ENCODE peak calls at places on chromosomes 2 and 18, in eight cellular contexts. O is neural crest cell, Z is PC-3, L is HepG2, G is A549, I is heart left ventricle, D is cardiac muscle cell, J is endothelial cell. A is an unnamed sample.

GRCh38 chr2:229780856-229781773 is 66.8 kb upstream of the DNER start:
- DNase-seq in J (no peak), L (peak; percentile 43), G (peak; percentile 24), O (no peak), Z (peak; percentile 59), D (peak; percentile 58), I (no peak), A (no peak)

GRCh38 chr2:237697586-237698337 is 70.4 kb downstream of the LRRFIP1 start:
- DNase-seq in Z (no peak), I (no peak), D (no peak), J (no peak), L (no peak), G (no peak), O (no peak), A (no peak)

GRCh38 chr2:86221066-86221684 is 21.9 kb downstream of the MRPL35 start:
- DNase-seq in G (peak; percentile 44), Z (peak; percentile 58), L (peak; percentile 62), J (peak; percentile 41), O (peak; percentile 64), I (no peak), D (peak; percentile 65), A (peak; percentile 28)

GRCh38 chr2:18404141-18404540 is 156.3 kb downstream of the RDH14 start:
- DNase-seq in L (no peak), Z (no peak), J (no peak), D (no peak), I (no peak), G (no peak), O (no peak), A (no peak)

GRCh38 chr2:216651370-216651881 is 18.2 kb downstream of the IGFBP2 start:
- DNase-seq in J (no peak), L (no peak), O (no peak), Z (peak; percentile 52), G (no peak), D (no peak), I (no peak), A (no peak)

GRCh38 chr2:54308186-54308585 is 52.2 kb upstream of the TSPYL6 start:
- DNase-seq in D (no peak), J (no peak), L (no peak), G (no peak), Z (no peak), O (no peak), I (no peak), A (no peak)

GRCh38 chr2:233882353-233882752 is 14.2 kb upstream of the MSL3B start:
- DNase-seq in O (no peak), L (no peak), J (no peak), D (no peak), Z (no peak), G (no peak), I (no peak), A (no peak)

GRCh38 chr2:199278099-199278498 is 179.6 kb downstream of the SATB2 start:
- DNase-seq in O (no peak), I (no peak), G (no peak), D (no peak), L (no peak), J (no peak), Z (peak; percentile 30), A (no peak)

GRCh38 chr18:61816071-61816470 is 76.7 kb downstream of the RNF152 start:
- DNase-seq in D (no peak), L (no peak), Z (no peak), J (no peak), G (no peak), O (no peak), I (no peak), A (no peak)

GRCh38 chr2:11749646-11750349 is 3.4 kb downstream of the LPIN1 start:
- DNase-seq in I (no peak), L (no peak), D (no peak), J (no peak), G (no peak), O (no peak), Z (no peak), A (no peak)

GRCh38 chr2:33670392-33670937 is 71.4 kb upstream of the FAM98A start:
- DNase-seq in J (no peak), G (peak; percentile 21), I (no peak), D (no peak), L (no peak), Z (peak; percentile 45), O (no peak), A (no peak)

GRCh38 chr18:21391074-21391673 is 149.1 kb downstream of the GREB1L start:
- DNase-seq in J (no peak), I (no peak), Z (peak; percentile 99), O (no peak), G (peak; percentile 4), L (no peak), D (no peak), A (no peak)

GRCh38 chr18:79524181-79525078 is 128.7 kb downstream of the NFATC1 start:
- DNase-seq in G (no peak), O (no peak), D (no peak), J (no peak), L (no peak), I (peak; percentile 17), Z (no peak), A (no peak)

GRCh38 chr2:149261672-149262071 is 68.7 kb upstream of the LYPD6 start:
- DNase-seq in L (no peak), G (no peak), J (no peak), O (no peak), Z (no peak), D (peak; percentile 8), I (no peak), A (no peak)

GRCh38 chr2:119747311-119747710 is 12.4 kb upstream of the PTPN4 start:
- DNase-seq in G (no peak), O (no peak), Z (no peak), I (no peak), J (no peak), L (no peak), D (no peak), A (no peak)

GRCh38 chr2:103798291-103798690 is 1036.5 kb downstream of the TMEM182 start:
- DNase-seq in I (no peak), J (no peak), Z (no peak), L (no peak), D (no peak), G (no peak), O (no peak), A (no peak)

DNA sequence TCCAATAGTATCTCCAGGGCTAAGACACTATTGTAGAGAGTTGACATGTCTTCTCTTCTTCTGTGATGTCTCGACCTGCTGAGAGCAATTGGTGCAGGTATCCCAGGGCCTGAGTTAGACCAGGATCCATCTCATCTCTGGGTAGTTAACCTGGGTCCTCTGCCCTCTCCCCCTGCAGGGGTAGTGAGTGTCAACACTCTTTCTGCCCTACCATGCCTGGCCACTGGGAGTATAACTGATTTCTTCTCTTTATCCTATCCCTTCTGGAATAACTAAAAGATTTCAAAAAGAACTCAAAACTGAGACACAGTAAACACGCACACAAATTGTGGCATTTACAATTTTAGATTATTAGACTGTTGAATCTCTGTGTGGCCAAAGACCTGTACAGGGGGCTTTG is 20.8 kb upstream of the SIX3 start:
- DNase-seq in D (no peak), I (no peak), L (no peak), G (no peak), Z (no peak), J (no peak), O (no peak), A (no peak)
- TF ChIP-seq CTCF in D (no peak), I (no peak), L (no peak), G (no peak), Z (no peak), J (peak; percentile 40), O (no peak), A (peak; percentile 20)

GRCh38 chr2:68294187-68294586 is 25.6 kb downstream of the CNRIP1 start:
- DNase-seq in L (no peak), Z (no peak), G (no peak), J (no peak), O (no peak), D (no peak), I (no peak), A (no peak)
- TF ChIP-seq CTCF in L (no peak), Z (peak; percentile 24), G (no peak), J (peak; percentile 37), O (peak; percentile 33), D (no peak), I (no peak), A (peak; percentile 35)

GRCh38 chr2:10721344-10722251 is at the start of gene ATP6V1C2:
- DNase-seq in L (no peak), D (peak; percentile 78), J (peak; percentile 51), O (peak; percentile 51), I (no peak), Z (peak; percentile 40), G (peak; percentile 40), A (peak; percentile 55)
- TF ChIP-seq CTCF in L (peak; percentile 15), D (no peak), J (no peak), O (no peak), I (no peak), Z (no peak), G (no peak), A (no peak)

GRCh38 chr18:58402951-58403702 is 225.8 kb downstream of the ALPK2 start:
- DNase-seq in J (no peak), O (no peak), I (no peak), Z (no peak), G (no peak), D (peak; percentile 57), L (peak; percentile 65), A (no peak)

GRCh38 chr18:58401191-58401590 is 227.7 kb downstream of the ALPK2 start:
- DNase-seq in L (no peak), G (no peak), D (no peak), I (no peak), J (no peak), Z (no peak), O (no peak), A (no peak)

GRCh38 chr18:58398648-58399398 is 230.1 kb downstream of the ALPK2 start:
- DNase-seq in I (no peak), J (no peak), G (no peak), D (no peak), L (peak; percentile 80), O (no peak), Z (no peak), A (no peak)

GRCh38 chr18:58402247-58402646 is 226.6 kb downstream of the ALPK2 start:
- DNase-seq in D (peak; percentile 28), Z (peak; percentile 10), G (no peak), L (peak; percentile 58), O (no peak), I (peak; percentile 33), J (no peak), A (no peak)

GRCh38 chr18:58400337-58400885 is 228.5 kb downstream of the ALPK2 start:
- DNase-seq in I (no peak), Z (no peak), D (no peak), J (no peak), L (no peak), O (no peak), G (no peak), A (no peak)
- TF ChIP-seq CTCF in I (no peak), Z (peak; percentile 5), D (no peak), J (no peak), L (no peak), O (no peak), G (no peak), A (no peak)

DNA sequence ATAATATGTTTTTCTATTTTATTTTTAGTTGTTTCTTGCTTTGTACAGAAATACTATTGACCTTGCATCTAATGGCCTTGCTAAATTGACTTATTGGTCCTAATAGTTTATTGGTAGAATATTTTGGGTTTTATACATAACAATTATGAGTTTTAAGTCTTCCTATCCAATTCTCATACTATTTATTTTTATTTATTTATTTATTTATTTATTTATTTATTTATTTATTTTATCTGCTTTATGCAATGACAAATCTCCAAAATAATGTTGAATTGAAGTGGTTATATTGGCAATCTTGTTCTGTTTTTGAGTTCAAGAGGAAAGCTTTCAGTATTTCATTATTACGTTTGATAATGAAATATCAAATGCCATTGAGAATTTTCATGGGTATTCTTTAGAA is 488.3 kb downstream of the CDH2 start:
- DNase-seq in L (no peak), Z (no peak), G (no peak), O (no peak), D (no peak), J (no peak), I (no peak), A (no peak)
- TF ChIP-seq CTCF in L (no peak), Z (no peak), G (no peak), O (no peak), D (no peak), J (no peak), I (no peak), A (no peak)